ENCODE peak calls at places on chromosomes 2 and 18, in ten cellular contexts. U is astrocyte of the spinal cord; H is activated naive CD4-positive, alpha-beta T cell treated with anti-CD3 and anti-CD28 coated beads, Interleukin-2, amount 50 U/mL, for 16 hours; Z is HS-5; I is OCI-LY7; N is MCF 10A; F is effector memory CD4-positive, alpha-beta T cell; K is H9; A is HFF-Myc; V is D721Med. D is an unnamed sample.

GRCh38 chr2:37449686-37450392 is 105.4 kb downstream of the QPCT start:
- DNase-seq in A (no peak), F (no peak), I (no peak), U (peak; percentile 54), N (no peak), K (no peak), V (no peak), H (no peak), Z (no peak), D (no peak)

GRCh38 chr2:176174850-176175728 is 13.4 kb upstream of the HOXD1 start:
- DNase-seq in K (peak; percentile 81), V (no peak), Z (no peak), U (no peak), H (no peak), I (no peak), N (no peak), A (no peak), F (no peak), D (peak; percentile 77)

GRCh38 chr2:158726906-158727592 is 68.1 kb upstream of the DAPL1 start:
- DNase-seq in Z (no peak), U (no peak), V (no peak), F (no peak), K (no peak), A (no peak), N (no peak), H (no peak), I (peak; percentile 35), D (peak; percentile 96)

GRCh38 chr2:76154981-76155380 is 444.3 kb upstream of the GCFC2 start:
- DNase-seq in K (no peak), Z (no peak), F (no peak), U (no peak), V (no peak), A (no peak), I (no peak), N (no peak), H (no peak), D (no peak)

GRCh38 chr2:200705305-200705985 is 106.3 kb upstream of the BZW1 start:
- DNase-seq in A (no peak), U (no peak), I (peak; percentile 45), K (peak; percentile 80), F (no peak), V (no peak), Z (no peak), N (no peak), H (no peak), D (no peak)

GRCh38 chr2:112184121-112184520 is 45.9 kb downstream of the FBLN7 start:
- DNase-seq in F (no peak), A (no peak), N (no peak), U (no peak), Z (no peak), H (no peak), V (no peak), I (no peak), K (no peak), D (no peak)

GRCh38 chr18:59927246-59927825 is 27.5 kb downstream of the PMAIP1 start:
- DNase-seq in K (no peak), V (no peak), I (no peak), N (peak; percentile 76), Z (no peak), A (no peak), U (no peak), F (no peak), H (no peak), D (no peak)

GRCh38 chr2:190219186-190219585 is 100.4 kb downstream of the HIBCH start:
- DNase-seq in V (no peak), U (no peak), K (no peak), N (no peak), Z (no peak), A (no peak), I (no peak), F (no peak), H (no peak), D (no peak)

GRCh38 chr2:6499691-6500090 is 366.0 kb downstream of the CMPK2 start:
- DNase-seq in U (no peak), V (no peak), Z (no peak), A (no peak), I (no peak), H (no peak), K (no peak), F (no peak), N (no peak), D (no peak)

GRCh38 chr2:109637749-109638570 is 23.8 kb downstream of the SOWAHC start:
- DNase-seq in N (peak; percentile 40), I (no peak), H (no peak), K (no peak), Z (no peak), V (no peak), U (no peak), F (no peak), A (no peak), D (no peak)

GRCh38 chr2:240146591-240147278 is 6.3 kb upstream of the OTOS start:
- DNase-seq in V (no peak), K (no peak), U (no peak), H (no peak), I (no peak), A (no peak), Z (no peak), F (no peak), N (no peak), D (no peak)

D was measured in dorsolateral prefrontal cortex.